ENCODE peak calls at places on chromosomes 5 and 9, in four cellular contexts. I is effector memory CD4-positive, alpha-beta T cell; P is NT2/D1; S is lower lobe of right lung. M is an unnamed sample.

GRCh38 chr9:135219676-135220600 is 132.5 kb downstream of the OLFM1 start:
- DNase-seq in I (no peak), P (no peak), S (peak; percentile 17), M (no peak)

GRCh38 chr9:21402387-21403247 is 6.3 kb upstream of the IFNA8 start:
- DNase-seq in I (no peak), P (no peak), S (no peak), M (no peak)

GRCh38 chr5:54905942-54906537 is 79.4 kb downstream of the ESM1 start:
- DNase-seq in I (peak; percentile 47), P (peak; percentile 44), S (peak; percentile 63), M (peak; percentile 26)

GRCh38 chr9:112169368-112169767 is 5.7 kb downstream of the SUSD1 start:
- DNase-seq in I (no peak), P (no peak), S (no peak), M (no peak)

GRCh38 chr5:83096660-83097334 is 19.4 kb downstream of the XRCC4 start:
- DNase-seq in I (no peak), P (no peak), S (no peak), M (no peak)

GRCh38 chr5:96434201-96434645 is 1.2 kb upstream of the PCSK1 start:
- DNase-seq in I (no peak), P (peak; percentile 76), S (peak; percentile 57), M (peak; percentile 23)

GRCh38 chr5:40882291-40882690 is 27.0 kb upstream of the C7 start:
- DNase-seq in I (no peak), P (no peak), S (no peak), M (no peak)

GRCh38 chr9:36486933-36487481 is 85.7 kb upstream of the MELK start:
- DNase-seq in I (peak; percentile 34), P (no peak), S (peak; percentile 74), M (peak; percentile 43)

GRCh38 chr5:36060516-36060885 is 6.2 kb downstream of the UGT3A2 start:
- DNase-seq in I (no peak), P (no peak), S (no peak), M (no peak)

GRCh38 chr5:56670916-56671315 is 144.4 kb upstream of the MAP3K1 start:
- DNase-seq in I (no peak), P (no peak), S (no peak), M (no peak)

GRCh38 chr9:75149841-75150241 is 61.5 kb downstream of the OSTF1 start:
- DNase-seq in I (no peak), P (no peak), S (peak; percentile 56), M (no peak)

GRCh38 chr5:122965111-122965510 is 71.4 kb downstream of the PPIC start:
- DNase-seq in I (no peak), P (no peak), S (no peak), M (no peak)

GRCh38 chr5:58925627-58926545 is 343.0 kb downstream of the RAB3C start:
- DNase-seq in I (no peak), P (no peak), S (no peak), M (no peak)

GRCh38 chr9:87322840-87323635 is 174.6 kb upstream of the DAPK1 start:
- DNase-seq in I (no peak), P (no peak), S (no peak), M (no peak)

GRCh38 chr5:15142458-15142857 is 270.9 kb upstream of the ANKH start:
- DNase-seq in I (no peak), P (no peak), S (no peak), M (no peak)

GRCh38 chr5:177495243-177496060 is 2.0 kb downstream of the PDLIM7 start:
- DNase-seq in I (no peak), P (peak; percentile 90), S (no peak), M (no peak)

GRCh38 chr9:109745335-109746283 is 34.4 kb upstream of the PALM2AKAP2 start:
- DNase-seq in I (no peak), P (no peak), S (peak; percentile 67), M (no peak)

GRCh38 chr9:127311239-127311741 is 46.7 kb downstream of the GARNL3 start:
- DNase-seq in I (no peak), P (no peak), S (no peak), M (peak; percentile 20)

GRCh38 chr9:36142510-36143161 is 6.1 kb downstream of the GLIPR2 start:
- DNase-seq in I (no peak), P (no peak), S (no peak), M (no peak)

GRCh38 chr9:133278161-133279131 is 3.4 kb upstream of the ABO start:
- DNase-seq in I (no peak), P (no peak), S (no peak), M (no peak)

GRCh38 chr5:151742870-151743294 is 15.5 kb downstream of the ATOX1 start:
- DNase-seq in I (no peak), P (peak; percentile 55), S (no peak), M (no peak)

GRCh38 chr5:138942861-138943260 is 67.7 kb upstream of the LRRTM2 start:
- DNase-seq in I (no peak), P (no peak), S (no peak), M (no peak)

GRCh38 chr5:80318212-80318611 is 1.6 kb upstream of the SPZ1 start:
- DNase-seq in I (no peak), P (no peak), S (no peak), M (no peak)

GRCh38 chr9:36878986-36879982 is 154.8 kb downstream of the PAX5 start:
- DNase-seq in I (no peak), P (no peak), S (no peak), M (no peak)

GRCh38 chr5:13632676-13633075 is 311.8 kb downstream of the DNAH5 start:
- DNase-seq in I (no peak), P (peak; percentile 8), S (no peak), M (no peak)

GRCh38 chr9:111627260-111627963 is 3.7 kb upstream of the DNAJC25 start:
- DNase-seq in I (no peak), P (no peak), S (no peak), M (no peak)

DNA sequence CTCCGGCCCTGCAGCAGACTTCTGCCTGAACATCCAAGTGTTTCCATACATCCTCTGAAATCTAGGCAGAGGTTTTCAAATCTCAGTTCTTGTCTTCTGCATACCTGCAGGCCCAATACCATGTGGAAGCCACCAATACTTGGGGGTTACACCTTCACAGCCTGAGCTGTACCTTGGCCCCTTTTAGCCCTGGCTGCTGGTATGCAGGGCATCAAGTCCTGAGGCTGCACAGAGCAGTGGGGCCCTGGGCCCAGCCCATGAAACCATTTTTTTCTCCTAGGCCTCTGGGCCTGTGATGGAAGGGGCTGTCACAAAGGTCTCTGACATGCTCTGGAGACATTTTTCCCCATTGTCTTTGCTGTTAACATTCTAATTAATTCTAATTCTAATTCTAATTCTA is 680.6 kb downstream of the ELAVL2 start:
- DNase-seq in I (no peak), P (no peak), S (no peak), M (no peak)
- H3K9me3 ChIP-seq in I (no peaks in the 10 kb centered on the region), P (peaks cover 16% of the 10 kb centered on the region), S (peaks cover 4% of the 10 kb centered on the region), M (no peaks in the 10 kb centered on the region)

GRCh38 chr5:142315231-142315900 is 9.5 kb downstream of the SPRY4 start:
- DNase-seq in I (no peak), P (no peak), S (no peak), M (no peak)
- H3K4me1 ChIP-seq in I (peaks cover 9% of the 10 kb centered on the region), P (peaks cover 16% of the 10 kb centered on the region), S (peaks cover 80% of the 10 kb centered on the region), M (peaks cover 22% of the 10 kb centered on the region)

DNA sequence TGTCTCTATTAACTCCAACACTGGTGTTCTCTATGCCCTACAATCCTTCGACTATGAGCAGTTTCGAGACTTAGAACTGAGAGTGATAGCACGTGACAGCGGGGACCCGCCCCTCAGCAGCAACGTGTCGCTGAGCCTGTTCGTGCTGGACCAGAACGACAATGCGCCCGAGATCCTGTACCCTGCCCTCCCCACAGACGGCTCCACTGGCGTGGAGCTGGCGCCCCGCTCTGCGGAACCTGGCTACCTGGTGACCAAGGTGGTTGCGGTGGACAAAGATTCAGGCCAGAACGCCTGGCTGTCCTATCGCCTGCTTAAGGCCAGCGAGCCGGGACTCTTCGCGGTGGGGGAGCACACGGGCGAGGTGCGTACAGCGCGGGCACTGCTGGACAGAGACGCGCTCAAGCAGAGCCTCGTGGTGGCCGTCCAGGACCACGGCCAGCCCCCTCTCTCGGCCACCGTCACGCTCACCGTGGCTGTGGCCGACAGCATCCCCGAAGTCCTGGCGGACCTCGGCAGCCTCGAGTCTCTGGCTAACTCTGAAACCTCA is 2.0 kb downstream of the PCDHGA11 start:
- DNase-seq in I (no peak), P (no peak), S (no peak), M (no peak)
- H3K9me3 ChIP-seq in I (peaks cover 14% of the 10 kb centered on the region), P (peaks cover 57% of the 10 kb centered on the region), S (peaks cover 97% of the 10 kb centered on the region), M (peaks cover 58% of the 10 kb centered on the region)

GRCh38 chr5:150649828-150650712 is 9.6 kb downstream of the SYNPO start:
- DNase-seq in I (no peak), P (no peak), S (no peak), M (no peak)

GRCh38 chr5:150650713-150651000 is 10.2 kb downstream of the SYNPO start:
- DNase-seq in I (no peak), P (no peak), S (no peak), M (no peak)

GRCh38 chr5:150647275-150648251 is 7.1 kb downstream of the SYNPO start:
- DNase-seq in I (no peak), P (no peak), S (peak; percentile 76), M (no peak)

GRCh38 chr5:150648294-150649107 is 8.0 kb downstream of the SYNPO start:
- DNase-seq in I (no peak), P (no peak), S (no peak), M (no peak)

DNA sequence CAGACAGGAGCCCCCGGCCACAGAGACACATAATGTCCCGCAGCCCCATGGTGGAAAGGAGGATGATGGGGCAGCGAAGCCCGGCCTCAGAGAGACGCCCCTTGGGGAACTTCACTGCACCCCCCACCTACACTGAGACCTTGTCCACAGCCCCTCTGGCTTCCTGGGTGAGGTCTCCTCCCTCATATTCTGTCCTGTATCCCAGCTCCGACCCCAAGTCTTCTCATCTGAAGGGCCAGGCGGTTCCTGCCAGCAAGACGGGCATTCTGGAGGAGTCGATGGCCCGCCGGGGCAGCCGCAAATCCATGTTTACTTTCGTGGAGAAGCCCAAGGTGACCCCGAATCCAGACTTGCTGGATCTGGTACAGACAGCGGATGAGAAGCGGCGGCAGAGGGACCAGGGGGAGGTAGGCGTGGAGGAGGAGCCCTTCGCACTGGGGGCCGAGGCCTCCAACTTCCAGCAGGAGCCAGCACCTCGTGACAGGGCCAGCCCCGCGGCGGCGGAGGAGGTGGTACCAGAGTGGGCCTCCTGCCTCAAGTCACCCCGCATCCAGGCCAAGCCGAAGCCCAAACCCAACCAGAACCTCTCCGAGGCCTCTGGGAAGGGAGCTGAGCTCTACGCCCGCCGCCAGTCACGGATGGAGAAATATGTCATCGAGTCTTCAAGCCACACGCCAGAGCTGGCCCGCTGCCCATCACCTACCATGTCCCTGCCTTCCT is 8.8 kb downstream of the SYNPO start:
- DNase-seq in I (no peak), P (no peak), S (no peak), M (no peak)
- H3K4me1 ChIP-seq in I (no peaks in the 10 kb centered on the region), P (peaks cover 8% of the 10 kb centered on the region), S (peaks cover 60% of the 10 kb centered on the region), M (no peaks in the 10 kb centered on the region)